ENCODE peak calls at places on chromosomes 7 and 10, in eight cellular contexts. O, M, G, Q, X, S, K and A are unnamed samples. For H3K79me2, the result is how much of the 10 kb centered on the place peaks cover.

GRCh38 chr7:51545131-51545530 is 228.5 kb upstream of the COBL start:
- DNase-seq in O (peak), M (no peak), G (no peak), Q (no peak), X (no peak), S (no peak), K (no peak), A (no peak)

GRCh38 chr7:80466638-80467037 is 45.2 kb downstream of the GNAT3 start:
- DNase-seq in O (no peak), M (no peak), G (no peak), Q (no peak), X (no peak), S (no peak), K (no peak), A (no peak)

GRCh38 chr10:62183442-62183841 is 85.2 kb downstream of the RTKN2 start:
- DNase-seq in O (peak), M (no peak), G (no peak), Q (no peak), X (peak), S (no peak), K (no peak), A (no peak)

GRCh38 chr7:74289660-74290589 is 718 bp downstream of the CLIP2 start:
- DNase-seq in O (peak), M (no peak), G (peak), Q (peak), X (no peak), S (no peak), K (no peak), A (no peak)

GRCh38 chr10:13708256-13708990 is 121.7 kb downstream of the PRPF18 start:
- DNase-seq in O (peak), M (no peak), G (no peak), Q (peak), X (peak), S (peak), K (no peak), A (no peak)

GRCh38 chr7:81285142-81285871 is 366.5 kb upstream of the SEMA3C start:
- DNase-seq in O (peak), M (peak), G (peak), Q (no peak), X (peak), S (no peak), K (no peak), A (peak)

GRCh38 chr7:135719688-135720087 is 8.3 kb downstream of the SLC13A4 start:
- DNase-seq in O (no peak), M (no peak), G (no peak), Q (no peak), X (no peak), S (no peak), K (no peak), A (no peak)

GRCh38 chr10:130900441-130901160 is 410.9 kb downstream of the TCERG1L start:
- DNase-seq in O (no peak), M (no peak), G (no peak), Q (no peak), X (no peak), S (no peak), K (no peak), A (no peak)

GRCh38 chr10:121167534-121168243 is 316.5 kb downstream of the WDR11 start:
- DNase-seq in O (no peak), M (no peak), G (no peak), Q (no peak), X (peak), S (no peak), K (no peak), A (no peak)

GRCh38 chr10:34627331-34627730 is 187.8 kb downstream of the PARD3 start:
- DNase-seq in O (no peak), M (no peak), G (no peak), Q (no peak), X (no peak), S (no peak), K (no peak), A (no peak)

GRCh38 chr7:79988642-79989041 is 146.0 kb upstream of the GNAI1 start:
- DNase-seq in O (peak), M (no peak), G (peak), Q (no peak), X (peak), S (no peak), K (no peak), A (no peak)

GRCh38 chr7:23347007-23347681 is 48.0 kb downstream of the MALSU1 start:
- DNase-seq in O (peak), M (no peak), G (peak), Q (no peak), X (peak), S (no peak), K (no peak), A (peak)

GRCh38 chr7:129713544-129713943 is 102.0 kb downstream of the NRF1 start:
- DNase-seq in O (no peak), M (no peak), G (no peak), Q (no peak), X (no peak), S (no peak), K (no peak), A (peak)

GRCh38 chr7:93047514-93048099 is 70.2 kb downstream of the SAMD9 start:
- DNase-seq in O (no peak), M (no peak), G (no peak), Q (no peak), X (no peak), S (no peak), K (no peak), A (no peak)

GRCh38 chr10:45374451-45375052 is 536 bp downstream of the ALOX5 start:
- DNase-seq in O (peak), M (no peak), G (peak), Q (no peak), X (peak), S (peak), K (no peak), A (no peak)

GRCh38 chr7:120742370-120742769 is 115.6 kb downstream of the TSPAN12 start:
- DNase-seq in O (no peak), M (no peak), G (no peak), Q (peak), X (no peak), S (no peak), K (peak), A (no peak)

GRCh38 chr7:135012229-135012628 is 25.9 kb downstream of the AGBL3 start:
- DNase-seq in O (no peak), M (no peak), G (no peak), Q (no peak), X (no peak), S (no peak), K (no peak), A (no peak)

GRCh38 chr10:80501913-80502521 is 35.7 kb upstream of the SH2D4B start:
- DNase-seq in O (no peak), M (no peak), G (no peak), Q (no peak), X (peak), S (no peak), K (no peak), A (no peak)
- H3K79me2 ChIP-seq in O (under half), M (half or more), G (half or more), Q (half or more), X (under half), S (half or more), K (under half), A (half or more)

GRCh38 chr10:100965820-100966219 is 3.5 kb upstream of the SEMA4G start:
- DNase-seq in O (no peak), M (no peak), G (no peak), Q (no peak), X (no peak), S (no peak), K (no peak), A (no peak)

GRCh38 chr10:100966887-100967286 is 2.4 kb upstream of the SEMA4G start:
- DNase-seq in O (no peak), M (no peak), G (no peak), Q (no peak), X (no peak), S (no peak), K (no peak), A (no peak)

GRCh38 chr10:100960251-100960650 is 9.1 kb upstream of the SEMA4G start:
- DNase-seq in O (no peak), M (no peak), G (no peak), Q (no peak), X (no peak), S (no peak), K (no peak), A (no peak)

GRCh38 chr10:100963826-100964225 is 5.5 kb upstream of the SEMA4G start:
- DNase-seq in O (no peak), M (no peak), G (no peak), Q (no peak), X (no peak), S (no peak), K (no peak), A (no peak)

DNA sequence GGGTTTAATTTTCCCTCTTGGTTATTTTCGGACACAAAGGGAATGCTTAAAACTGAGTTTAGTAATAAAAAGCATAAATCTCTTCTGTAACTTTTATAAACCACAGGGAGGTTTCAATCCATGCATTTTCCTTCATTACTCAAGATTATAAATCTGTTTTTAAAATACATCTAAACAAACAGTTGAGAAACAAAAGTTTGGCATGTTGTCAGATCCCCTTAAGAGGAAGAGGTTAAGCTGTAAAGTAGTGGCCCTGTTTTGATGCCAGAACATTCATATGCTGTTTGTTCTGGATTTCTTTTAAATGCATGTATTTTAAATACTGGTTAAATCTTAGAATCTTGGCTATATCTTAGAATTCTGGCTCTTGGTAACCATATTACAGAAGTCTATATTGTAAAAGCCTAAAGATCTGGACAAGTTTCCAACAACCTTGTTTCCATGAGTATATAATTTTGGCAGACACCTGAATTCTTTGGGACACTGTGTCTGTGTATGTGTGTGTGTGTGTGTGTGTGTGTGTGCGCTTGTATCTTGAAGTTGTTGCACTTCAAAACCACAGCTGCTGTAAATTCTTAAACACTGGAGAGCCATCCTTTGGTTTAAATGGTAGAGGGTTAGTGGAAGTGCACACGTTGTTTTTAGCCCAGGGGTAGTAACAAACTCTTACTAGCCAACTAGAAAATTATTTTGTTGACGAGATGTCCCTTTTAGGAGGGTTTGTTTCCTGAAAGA is 6.8 kb upstream of the SEMA4G start:
- DNase-seq in O (no peak), M (no peak), G (no peak), Q (no peak), X (no peak), S (no peak), K (no peak), A (no peak)
- H3K79me2 ChIP-seq in O (under half), M (under half), G (under half), Q (under half), X (under half), S (under half), K (under half), A (under half)

GRCh38 chr7:20317413-20317812 is 13.3 kb upstream of the ITGB8 start:
- DNase-seq in O (no peak), M (no peak), G (no peak), Q (no peak), X (no peak), S (no peak), K (no peak), A (no peak)

GRCh38 chr7:20320322-20320721 is 10.4 kb upstream of the ITGB8 start:
- DNase-seq in O (no peak), M (no peak), G (no peak), Q (no peak), X (peak), S (no peak), K (no peak), A (no peak)

GRCh38 chr7:20320786-20321185 is 9.9 kb upstream of the ITGB8 start:
- DNase-seq in O (no peak), M (no peak), G (no peak), Q (no peak), X (no peak), S (no peak), K (no peak), A (no peak)

GRCh38 chr7:20316706-20317105 is 14.0 kb upstream of the ITGB8 start:
- DNase-seq in O (no peak), M (no peak), G (no peak), Q (no peak), X (no peak), S (no peak), K (no peak), A (no peak)

DNA sequence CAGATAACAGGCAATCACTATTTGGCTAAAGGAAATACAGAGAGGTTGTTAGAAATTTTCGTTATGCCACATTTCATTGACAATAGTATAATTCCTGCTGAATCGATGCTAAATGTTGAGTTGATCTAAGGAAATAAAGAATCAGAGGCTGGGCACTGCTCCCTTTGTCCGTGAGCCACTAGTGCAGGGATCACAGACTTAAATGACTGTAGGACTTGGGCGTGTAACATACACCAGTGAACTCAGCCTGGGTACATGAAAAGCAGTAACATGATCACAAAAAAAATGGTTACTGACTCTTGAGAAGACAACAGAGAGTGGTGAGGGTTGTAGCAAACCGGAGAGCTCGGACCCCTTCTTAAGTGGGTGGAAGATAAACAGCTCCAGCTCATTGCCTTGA is 11.8 kb upstream of the ITGB8 start:
- DNase-seq in O (no peak), M (no peak), G (no peak), Q (no peak), X (no peak), S (no peak), K (no peak), A (no peak)
- H3K79me2 ChIP-seq in O (under half), M (under half), G (under half), Q (under half), X (under half), S (under half), K (under half), A (under half)

GRCh38 chr10:114206902-114207301 is 27.7 kb downstream of the TDRD1 start:
- DNase-seq in O (no peak), M (no peak), G (no peak), Q (no peak), X (no peak), S (no peak), K (no peak), A (no peak)

GRCh38 chr10:114207349-114207748 is 28.2 kb downstream of the TDRD1 start:
- DNase-seq in O (no peak), M (no peak), G (no peak), Q (no peak), X (no peak), S (no peak), K (no peak), A (no peak)

GRCh38 chr10:114215033-114215432 is 24.0 kb upstream of the VWA2 start:
- DNase-seq in O (no peak), M (no peak), G (no peak), Q (no peak), X (no peak), S (no peak), K (no peak), A (no peak)

GRCh38 chr10:114208351-114208750 is 29.2 kb downstream of the TDRD1 start:
- DNase-seq in O (no peak), M (no peak), G (no peak), Q (peak), X (no peak), S (no peak), K (peak), A (no peak)

DNA sequence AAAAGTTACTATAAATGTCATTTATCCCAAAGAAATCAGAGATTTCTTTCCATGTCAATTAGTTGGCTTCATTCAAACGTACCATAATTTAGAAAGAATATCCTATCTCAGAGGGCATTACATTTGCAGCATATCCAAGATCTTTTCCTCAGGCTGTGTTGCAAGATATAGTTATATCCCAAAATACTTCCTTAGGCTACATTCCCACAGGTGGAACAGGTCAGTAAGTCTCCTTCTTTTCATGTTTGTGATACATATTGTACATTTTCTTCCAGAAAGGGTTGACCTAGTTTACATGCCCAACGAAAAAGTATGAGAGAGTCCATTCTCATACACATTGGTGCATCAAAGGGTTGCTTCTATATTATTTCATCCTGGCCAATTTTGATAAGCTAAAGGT is 26.9 kb upstream of the VWA2 start:
- DNase-seq in O (no peak), M (no peak), G (no peak), Q (no peak), X (no peak), S (no peak), K (no peak), A (no peak)
- H3K79me2 ChIP-seq in O (under half), M (under half), G (under half), Q (under half), X (under half), S (under half), K (under half), A (under half)

GRCh38 chr10:74047871-74048270 is 50.0 kb downstream of the VCL start:
- DNase-seq in O (peak), M (no peak), G (peak), Q (no peak), X (peak), S (no peak), K (no peak), A (no peak)

GRCh38 chr10:74050653-74051052 is 52.7 kb downstream of the VCL start:
- DNase-seq in O (no peak), M (no peak), G (no peak), Q (no peak), X (no peak), S (no peak), K (no peak), A (no peak)

GRCh38 chr10:74051729-74052342 is 53.9 kb downstream of the VCL start:
- DNase-seq in O (no peak), M (no peak), G (peak), Q (peak), X (no peak), S (no peak), K (peak), A (no peak)

GRCh38 chr10:74048433-74048832 is 50.5 kb downstream of the VCL start:
- DNase-seq in O (no peak), M (no peak), G (no peak), Q (no peak), X (no peak), S (no peak), K (no peak), A (no peak)

DNA sequence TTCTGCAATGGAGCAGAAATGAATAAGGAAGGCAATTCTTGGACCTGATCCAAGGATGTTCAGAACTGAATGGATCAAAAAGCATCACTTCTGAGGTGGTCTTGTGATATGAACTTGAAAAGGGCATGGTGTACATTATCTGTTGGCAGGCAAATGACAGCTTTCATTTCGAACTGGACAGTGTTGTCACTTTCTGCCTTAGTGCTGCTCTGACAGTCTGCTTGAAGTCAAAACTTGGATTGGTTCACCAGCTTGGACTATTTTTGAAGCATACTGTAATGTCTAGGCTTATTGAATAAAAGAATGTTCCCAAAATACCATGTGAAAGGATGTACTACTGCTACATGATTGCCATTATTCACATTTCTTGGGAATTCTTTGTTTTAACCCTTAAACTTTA is 52.1 kb downstream of the VCL start:
- DNase-seq in O (no peak), M (no peak), G (no peak), Q (no peak), X (no peak), S (no peak), K (no peak), A (no peak)
- H3K79me2 ChIP-seq in O (half or more), M (half or more), G (half or more), Q (half or more), X (half or more), S (half or more), K (under half), A (half or more)

DNA sequence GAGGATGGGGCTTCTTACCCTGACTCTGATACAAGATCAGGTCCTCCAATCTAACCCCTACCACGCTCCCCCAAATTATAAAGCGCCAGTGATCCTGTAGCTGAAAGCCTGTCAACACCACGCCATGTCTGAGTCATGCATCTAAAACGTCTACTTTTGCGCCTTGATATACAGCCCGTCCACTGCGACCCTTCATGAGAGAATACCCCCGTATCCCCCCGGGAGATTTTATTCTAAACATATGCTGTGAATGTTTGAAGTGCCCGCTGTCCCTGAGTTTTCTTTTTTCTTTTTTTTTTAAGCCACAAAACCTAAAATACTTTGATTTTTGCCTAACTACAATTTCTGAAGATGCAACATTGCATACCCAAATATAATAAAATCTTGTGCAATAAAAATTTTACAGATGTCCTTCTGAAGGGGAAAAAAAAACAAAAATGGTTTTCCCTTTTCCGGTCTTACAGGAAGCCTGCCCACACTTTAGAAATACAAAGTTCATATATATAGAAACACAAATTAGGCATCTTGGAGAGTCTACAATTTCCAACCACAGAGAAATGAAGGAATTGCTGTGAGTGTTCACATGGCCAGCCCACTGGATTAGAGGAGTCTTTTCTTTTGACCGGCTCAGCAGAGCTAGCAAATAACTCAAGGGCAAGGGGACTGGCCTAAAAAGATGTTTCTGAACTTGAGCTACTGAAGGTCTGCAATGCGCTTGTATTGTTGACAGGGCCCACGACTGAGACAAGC is 92.6 kb downstream of the GLI3 start:
- DNase-seq in O (no peak), M (no peak), G (peak), Q (no peak), X (peak), S (no peak), K (no peak), A (peak)
- H3K79me2 ChIP-seq in O (under half), M (under half), G (under half), Q (half or more), X (under half), S (under half), K (under half), A (under half)

GRCh38 chr7:26854932-26855331 is 9.5 kb downstream of the SKAP2 start:
- DNase-seq in O (no peak), M (no peak), G (no peak), Q (no peak), X (no peak), S (no peak), K (no peak), A (peak)
- H3K79me2 ChIP-seq in O (under half), M (under half), G (under half), Q (under half), X (under half), S (under half), K (under half), A (under half)